ENCODE peak calls at places on chromosomes 13 and 19, in six cellular contexts. V, D, S, I, B and J are unnamed samples.

GRCh38 chr19:50550594-50550966 is 17.7 kb downstream of the LRRC4B start:
- DNase-seq in D (no peak), V (no peak), S (no peak), I (no peak), B (no peak), J (no peak)

GRCh38 chr19:35903550-35904179 is 1.3 kb downstream of the HCST start:
- DNase-seq in B (peak), I (peak), V (peak), S (peak), D (no peak), J (peak)

GRCh38 chr13:48518083-48518482 is 14.8 kb downstream of the RCBTB2 start:
- DNase-seq in I (no peak), S (no peak), D (no peak), V (no peak), B (no peak), J (no peak)

GRCh38 chr13:40624338-40624737 is 42.1 kb downstream of the FOXO1 start:
- DNase-seq in I (no peak), S (no peak), B (no peak), V (no peak), D (no peak), J (no peak)

GRCh38 chr13:109873351-109874123 is 87.2 kb upstream of the IRS2 start:
- DNase-seq in B (no peak), S (no peak), I (no peak), D (no peak), V (no peak), J (no peak)

GRCh38 chr19:51490676-51491075 is 10.9 kb downstream of the SIGLEC12 start:
- DNase-seq in I (no peak), B (peak), S (no peak), V (no peak), D (no peak), J (no peak)

GRCh38 chr13:70960841-70961443 is 852.7 kb upstream of the KLHL1 start:
- DNase-seq in S (peak), I (peak), V (no peak), D (peak), B (no peak), J (peak)

GRCh38 chr13:20342326-20342725 is 110.2 kb upstream of the GJB6 start:
- DNase-seq in I (no peak), V (no peak), B (no peak), D (no peak), S (no peak), J (no peak)

GRCh38 chr19:8158411-8159074 is 9.2 kb upstream of the FBN3 start:
- DNase-seq in B (peak), D (peak), I (peak), V (peak), S (peak), J (peak)

GRCh38 chr19:8334458-8335342 is 8.4 kb downstream of the KANK3 start:
- DNase-seq in S (no peak), I (peak), V (peak), D (peak), B (peak), J (peak)

GRCh38 chr19:32201661-32202060 is 143.7 kb upstream of the ZNF507 start:
- DNase-seq in D (peak), I (no peak), B (no peak), V (no peak), S (no peak), J (peak)

GRCh38 chr13:108629353-108629752 is at the start of gene MYO16:
- DNase-seq in D (no peak), B (no peak), S (no peak), V (no peak), I (no peak), J (no peak)

GRCh38 chr19:56139847-56140582 is 1.1 kb upstream of the ZNF444 start:
- DNase-seq in I (no peak), S (no peak), B (peak), D (no peak), V (peak), J (peak)

GRCh38 chr19:46373573-46374359 is 26.9 kb downstream of the PPP5C start:
- DNase-seq in B (no peak), D (peak), I (no peak), V (peak), S (no peak), J (no peak)

GRCh38 chr19:342801-343421 is 1.7 kb downstream of the MIER2 start:
- DNase-seq in B (no peak), V (no peak), D (peak), S (peak), I (no peak), J (peak)

GRCh38 chr13:39890537-39890936 is 235.1 kb downstream of the COG6 start:
- DNase-seq in S (no peak), I (no peak), B (no peak), V (no peak), D (no peak), J (no peak)

GRCh38 chr19:35729763-35730162 is 12.0 kb downstream of the KMT2B start:
- DNase-seq in I (no peak), S (no peak), B (no peak), D (no peak), V (no peak), J (no peak)

GRCh38 chr19:56678205-56678604 is 6.6 kb upstream of the ZNF835 start:
- DNase-seq in D (no peak), I (no peak), S (no peak), V (no peak), B (no peak), J (no peak)

GRCh38 chr19:17402982-17403855 is 2.2 kb downstream of the BST2 start:
- DNase-seq in V (peak), B (peak), D (peak), I (no peak), S (no peak), J (peak)

GRCh38 chr19:19342086-19343015 is 21.7 kb downstream of the MAU2 start:
- DNase-seq in V (peak), D (peak), B (peak), I (peak), S (no peak), J (peak)

GRCh38 chr13:34935841-34936240 is 6.2 kb upstream of the NBEA start:
- DNase-seq in B (no peak), V (no peak), I (no peak), D (no peak), S (no peak), J (no peak)

GRCh38 chr13:83895994-83896580 is 13.8 kb upstream of the SLITRK1 start:
- DNase-seq in D (no peak), V (no peak), B (no peak), S (no peak), I (no peak), J (no peak)

GRCh38 chr19:5850189-5850588 is 1.1 kb downstream of the FUT3 start:
- DNase-seq in V (no peak), B (no peak), D (no peak), I (no peak), S (no peak), J (no peak)

GRCh38 chr19:49862411-49863253 is 4.7 kb downstream of the PNKP start:
- DNase-seq in I (peak), V (no peak), S (no peak), B (peak), D (no peak), J (peak)

GRCh38 chr19:39413903-39414608 is 1.6 kb downstream of the PLEKHG2 start:
- DNase-seq in V (peak), S (no peak), D (peak), I (peak), B (peak), J (no peak)

GRCh38 chr13:52899206-52899605 is 50.8 kb upstream of the PCDH8 start:
- DNase-seq in S (no peak), V (no peak), D (no peak), I (no peak), B (no peak), J (no peak)

GRCh38 chr19:10961763-10962536 is 1.1 kb downstream of the SMARCA4 start:
- DNase-seq in I (no peak), B (no peak), D (peak), V (no peak), S (no peak), J (peak)

GRCh38 chr13:30932481-30933333 is at the start of gene TEX26:
- DNase-seq in B (no peak), D (peak), I (no peak), V (no peak), S (no peak), J (no peak)

GRCh38 chr13:67416047-67416925 is 186.2 kb upstream of the PCDH9 start:
- DNase-seq in I (peak), B (peak), D (no peak), V (peak), S (no peak), J (peak)

GRCh38 chr19:485583-486236 is 10.6 kb upstream of the MADCAM1 start:
- DNase-seq in S (no peak), I (peak), D (no peak), V (no peak), B (no peak), J (no peak)

GRCh38 chr19:17332677-17333581 is 1.7 kb downstream of the ANO8 start:
- DNase-seq in I (peak), V (peak), B (peak), D (peak), S (peak), J (peak)

GRCh38 chr13:41568990-41569387 is 111.6 kb downstream of the RGCC start:
- DNase-seq in S (no peak), V (no peak), B (no peak), D (peak), I (no peak), J (no peak)

GRCh38 chr19:13817615-13818371 is 22.6 kb downstream of the ZSWIM4 start:
- DNase-seq in S (no peak), I (no peak), D (no peak), V (no peak), B (peak), J (no peak)

GRCh38 chr19:15129856-15130580 is 22.8 kb downstream of the SYDE1 start:
- DNase-seq in B (no peak), D (no peak), S (no peak), V (no peak), I (no peak), J (no peak)

DNA sequence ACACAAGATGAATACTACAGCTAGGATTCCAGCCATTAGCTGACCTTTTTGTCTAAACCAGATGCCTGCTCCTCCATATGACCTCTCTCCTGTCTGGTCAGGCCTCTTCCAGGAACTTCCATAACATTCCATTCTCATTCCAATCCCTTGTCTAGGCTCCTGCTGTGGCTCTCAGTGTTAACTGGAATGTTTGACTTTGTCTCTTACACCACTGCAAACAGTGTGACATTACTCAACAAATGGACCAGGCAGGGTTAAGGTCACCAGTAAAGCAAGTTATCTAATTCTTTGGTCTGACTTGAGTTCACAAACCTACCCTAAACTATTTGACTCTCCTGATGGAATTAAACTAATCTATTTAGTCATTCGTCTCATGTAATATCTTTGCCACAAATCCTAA is 2.1 kb upstream of the GPC6 start:
- DNase-seq in S (no peak), V (no peak), D (no peak), B (no peak), I (peak), J (no peak)
- TF ChIP-seq MAX in S (no peak), V (no peak), D (no peak), B (no peak), I (peak), J (no peak)

DNA sequence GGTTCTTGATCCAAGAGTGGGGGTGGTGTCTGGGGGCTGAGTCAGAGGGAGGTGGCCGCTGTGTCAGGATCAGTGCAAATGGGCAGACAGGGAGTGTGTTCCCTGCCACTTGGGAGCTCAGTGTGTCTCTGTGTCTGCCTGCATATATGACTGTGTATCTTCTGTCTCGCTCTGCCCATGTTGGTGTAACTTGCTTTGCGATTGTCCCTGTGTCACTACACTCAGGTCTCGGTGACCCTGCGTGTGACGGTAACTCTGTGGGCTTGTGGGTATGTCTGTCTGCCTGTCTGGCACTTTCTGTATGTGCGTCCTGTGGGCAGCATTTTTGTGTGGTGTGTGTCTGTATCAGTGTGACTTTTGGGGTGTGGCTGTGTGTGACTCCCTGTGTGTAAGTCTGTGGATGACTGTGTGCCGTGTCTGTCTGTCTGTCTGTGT is 8.2 kb upstream of the ERFL start:
- DNase-seq in B (no peak), V (no peak), I (no peak), S (no peak), D (no peak), J (no peak)
- TF ChIP-seq MYC in B (no peak), V (no peak), I (no peak), S (no peak), D (no peak), J (no peak)

GRCh38 chr13:61734683-61735082 is 319.0 kb upstream of the PCDH20 start:
- DNase-seq in I (no peak), V (no peak), S (no peak), B (no peak), D (no peak), J (no peak)
- TF ChIP-seq MAX in I (no peak), V (no peak), S (no peak), B (no peak), D (no peak), J (no peak)

DNA sequence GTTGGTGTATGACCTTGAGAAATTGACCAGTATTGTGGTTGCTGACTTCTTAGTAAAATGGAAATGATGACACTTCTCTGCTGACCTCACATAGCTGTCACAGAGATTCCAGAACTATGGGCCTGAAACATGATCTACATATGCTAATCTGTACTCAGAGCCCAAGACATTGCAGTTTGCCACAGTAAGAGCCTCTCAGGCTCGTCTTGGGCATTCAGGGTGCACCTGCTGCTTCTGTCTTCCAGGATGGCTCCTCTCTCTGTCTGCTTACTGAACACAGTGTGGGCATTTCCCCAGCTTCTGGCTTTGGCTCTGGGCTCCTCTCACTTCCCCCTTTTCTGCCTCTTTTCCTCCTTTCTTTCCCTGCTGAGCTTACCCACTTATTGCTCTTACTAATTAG is 22.3 kb upstream of the SLC46A3 start:
- DNase-seq in V (no peak), D (no peak), B (no peak), I (no peak), S (no peak), J (no peak)
- TF ChIP-seq MYC in V (no peak), D (no peak), B (no peak), I (no peak), S (no peak), J (no peak)

GRCh38 chr13:45196091-45196490 is 4.8 kb downstream of the KCTD4 start:
- DNase-seq in D (peak), I (no peak), S (no peak), V (no peak), B (no peak), J (no peak)

GRCh38 chr13:45198924-45199323 is 1.9 kb downstream of the KCTD4 start:
- DNase-seq in B (no peak), D (no peak), V (no peak), S (no peak), I (no peak), J (no peak)

GRCh38 chr13:45195421-45195820 is 5.4 kb downstream of the KCTD4 start:
- DNase-seq in V (no peak), I (no peak), S (no peak), B (no peak), D (peak), J (peak)

GRCh38 chr13:45198041-45198440 is 2.8 kb downstream of the KCTD4 start:
- DNase-seq in S (no peak), B (no peak), V (no peak), D (no peak), I (no peak), J (no peak)

DNA sequence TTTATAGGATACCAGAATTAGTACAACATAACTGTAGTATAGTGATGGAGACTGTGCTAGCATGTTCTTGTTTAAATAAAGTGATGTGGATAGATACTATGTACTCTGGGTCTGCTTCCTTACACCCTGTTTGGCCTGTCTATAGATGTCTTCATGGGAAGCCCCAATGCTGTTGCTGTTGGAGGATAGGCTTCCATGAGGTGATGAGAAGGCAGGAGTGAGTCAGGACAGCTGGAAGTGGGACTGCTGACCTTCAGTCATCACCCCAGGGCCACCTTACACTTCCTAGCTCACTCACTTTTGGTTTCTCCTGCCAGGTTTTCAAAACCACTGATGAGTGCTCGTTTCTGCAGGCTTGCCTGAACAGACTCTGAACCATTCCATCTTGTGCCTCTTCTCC is 4.2 kb downstream of the KCTD4 start:
- DNase-seq in S (no peak), D (no peak), B (no peak), V (no peak), I (no peak), J (no peak)
- TF ChIP-seq MAX in S (no peak), D (no peak), B (no peak), V (no peak), I (no peak), J (no peak)

GRCh38 chr19:53868091-53868891 is 608 bp downstream of the MYADM start:
- DNase-seq in V (peak), D (peak), S (no peak), I (peak), B (peak), J (peak)
- TF ChIP-seq MYC in V (no peak), D (no peak), S (no peak), I (peak), B (no peak), J (no peak)

GRCh38 chr13:97116754-97117153 is 105.4 kb upstream of the MBNL2 start:
- DNase-seq in I (no peak), V (no peak), B (no peak), D (peak), S (no peak), J (no peak)
- TF ChIP-seq MAX in I (no peak), V (no peak), B (no peak), D (no peak), S (no peak), J (no peak)

DNA sequence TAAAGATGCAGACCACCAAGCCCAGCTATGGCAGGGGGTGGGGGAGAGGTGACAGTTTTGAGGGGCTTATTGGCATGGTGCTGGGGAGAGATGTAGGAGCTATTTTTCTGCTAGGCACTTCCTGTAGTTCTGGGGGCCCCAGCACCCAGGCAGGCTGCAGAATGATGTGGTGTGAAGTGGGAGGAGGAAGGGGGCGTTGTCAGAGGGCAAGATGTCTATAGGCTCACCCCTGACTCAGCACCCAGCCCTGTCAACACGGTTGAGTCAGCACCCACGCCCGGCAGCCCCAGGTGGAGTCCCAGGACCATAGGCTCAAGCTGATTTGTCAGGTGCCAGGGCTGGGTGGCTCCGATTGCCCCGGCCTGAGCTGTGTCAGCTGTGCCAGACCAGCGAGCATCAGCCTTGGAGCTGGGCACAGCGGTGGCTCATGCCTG is 5.8 kb downstream of the KLF2 start:
- DNase-seq in B (peak), V (peak), I (peak), D (peak), S (no peak), J (peak)
- TF ChIP-seq MYC in B (no peak), V (no peak), I (no peak), D (no peak), S (no peak), J (no peak)

GRCh38 chr13:113646921-113647340 is 11.1 kb downstream of the ATP4B start:
- DNase-seq in V (no peak), I (no peak), D (no peak), B (no peak), S (no peak), J (no peak)

GRCh38 chr13:113649212-113649611 is 8.8 kb downstream of the ATP4B start:
- DNase-seq in S (no peak), B (no peak), V (no peak), D (no peak), I (no peak), J (no peak)

GRCh38 chr13:113648218-113648615 is 9.8 kb downstream of the ATP4B start:
- DNase-seq in S (no peak), I (no peak), V (no peak), D (no peak), B (no peak), J (no peak)

GRCh38 chr13:113646376-113646775 is 11.6 kb downstream of the ATP4B start:
- DNase-seq in I (no peak), B (no peak), V (no peak), D (no peak), S (no peak), J (no peak)

DNA sequence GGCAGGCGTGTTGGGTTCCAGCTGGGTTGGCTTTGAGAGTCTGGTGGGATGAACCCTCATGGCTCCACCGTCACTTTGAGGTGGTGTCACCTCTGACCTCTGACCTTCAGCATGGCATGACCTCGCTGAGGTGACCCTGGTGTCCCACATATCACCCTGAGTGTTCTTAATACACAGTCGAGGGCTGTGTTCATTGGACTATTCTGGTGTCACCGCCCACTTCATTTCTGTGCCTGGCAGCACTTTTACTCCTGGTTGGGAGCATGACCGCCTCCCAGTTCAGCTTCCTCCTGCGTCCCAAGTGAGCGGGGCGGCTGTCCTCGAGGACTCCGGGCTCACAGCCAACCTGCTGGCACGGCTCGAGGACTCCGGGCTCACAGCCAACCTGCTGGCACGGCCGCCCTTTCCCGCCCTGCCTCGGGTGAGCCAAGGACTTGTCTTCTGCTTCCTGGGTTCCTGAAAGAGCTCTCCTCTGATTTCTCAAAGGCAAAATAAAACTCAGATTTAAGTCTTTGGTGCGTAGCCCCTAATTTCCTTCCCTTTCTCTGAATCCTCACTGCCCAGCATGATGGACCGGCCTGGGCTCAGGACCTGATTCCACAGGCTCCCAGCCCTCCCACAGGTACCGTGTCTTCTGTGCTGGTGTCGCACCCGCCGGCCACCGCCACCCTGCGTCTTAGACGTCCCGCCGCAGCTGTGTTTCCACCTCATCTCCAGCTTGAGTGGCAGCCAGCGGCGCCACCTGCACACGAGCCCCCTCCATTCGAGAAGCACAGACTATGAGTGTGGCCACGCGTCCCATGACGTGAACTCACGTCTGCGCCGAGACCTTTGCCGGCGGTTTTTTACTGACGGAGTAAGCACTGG is 10.4 kb downstream of the ATP4B start:
- DNase-seq in B (no peak), S (no peak), D (peak), V (peak), I (no peak), J (no peak)
- TF ChIP-seq MAX in B (no peak), S (no peak), D (no peak), V (peak), I (no peak), J (no peak)